ENCODE peak calls at places on chromosomes 12 and 14, in seven cellular contexts. F is osteoblast; L is left lung; P is aorta; Z is CD8-positive, alpha-beta memory T cell; H is GM23338; V is fibroblast of lung. X is an unnamed sample.

GRCh38 chr12:15596174-15596573 is 193.0 kb downstream of the EPS8 start:
- DNase-seq in F (no peak), L (no peak), P (no peak), Z (no peak), H (no peak), V (no peak), X (no peak)

GRCh38 chr12:49190317-49190716 is 1.4 kb upstream of the TUBA1A start:
- DNase-seq in F (no peak), L (no peak), P (no peak), Z (no peak), H (peak), V (no peak), X (no peak)

GRCh38 chr12:122851820-122852219 is 16.6 kb downstream of the HIP1R start:
- DNase-seq in F (peak), L (no peak), P (peak), Z (no peak), H (no peak), V (peak), X (peak)

GRCh38 chr12:14394317-14395058 is 29.0 kb downstream of the ATF7IP start:
- DNase-seq in F (peak), L (no peak), P (no peak), Z (no peak), H (peak), V (peak), X (peak)

GRCh38 chr12:117872521-117873169 is 96.1 kb downstream of the KSR2 start:
- DNase-seq in F (peak), L (no peak), P (no peak), Z (no peak), H (no peak), V (no peak), X (no peak)

GRCh38 chr12:26744042-26744626 is 88.9 kb downstream of the ITPR2 start:
- DNase-seq in F (no peak), L (no peak), P (no peak), Z (no peak), H (no peak), V (no peak), X (no peak)

GRCh38 chr12:102376251-102376747 is 104.1 kb downstream of the IGF1 start:
- DNase-seq in F (no peak), L (peak), P (no peak), Z (no peak), H (no peak), V (peak), X (no peak)

GRCh38 chr14:82146846-82147245 is 613.2 kb upstream of the SEL1L start:
- DNase-seq in F (no peak), L (no peak), P (no peak), Z (no peak), H (no peak), V (no peak), X (no peak)

GRCh38 chr12:79424109-79424721 is 266.5 kb downstream of the PAWR start:
- DNase-seq in F (peak), L (no peak), P (no peak), Z (no peak), H (no peak), V (peak), X (peak)

GRCh38 chr12:49043856-49044258 is 16.7 kb downstream of the KMT2D start:
- DNase-seq in F (peak), L (peak), P (peak), Z (peak), H (peak), V (peak), X (peak)

GRCh38 chr12:132209654-132210222 is 65.5 kb downstream of the NOC4L start:
- DNase-seq in F (no peak), L (no peak), P (no peak), Z (no peak), H (no peak), V (no peak), X (no peak)

GRCh38 chr12:26369588-26369987 is 174.2 kb downstream of the SSPN start:
- DNase-seq in F (peak), L (no peak), P (no peak), Z (no peak), H (peak), V (peak), X (peak)

GRCh38 chr14:65185859-65186258 is 83.5 kb upstream of the MAX start:
- DNase-seq in F (no peak), L (no peak), P (no peak), Z (no peak), H (no peak), V (no peak), X (no peak)

GRCh38 chr14:92877757-92878431 is 45.1 kb upstream of the CHGA start:
- DNase-seq in F (no peak), L (no peak), P (no peak), Z (no peak), H (peak), V (no peak), X (no peak)

GRCh38 chr14:51302319-51303030 is 62.4 kb downstream of the TMX1 start:
- DNase-seq in F (no peak), L (no peak), P (no peak), Z (no peak), H (no peak), V (peak), X (no peak)

GRCh38 chr14:31703056-31703455 is 141.9 kb downstream of the NUBPL start:
- DNase-seq in F (no peak), L (no peak), P (no peak), Z (no peak), H (no peak), V (no peak), X (no peak)

GRCh38 chr14:26963696-26964095 is 365.9 kb upstream of the NOVA1 start:
- DNase-seq in F (peak), L (no peak), P (no peak), Z (no peak), H (no peak), V (peak), X (no peak)

GRCh38 chr12:104596128-104596799 is 139.5 kb downstream of the CHST11 start:
- DNase-seq in F (peak), L (no peak), P (no peak), Z (no peak), H (no peak), V (peak), X (no peak)

GRCh38 chr12:125143491-125143890 is 78.3 kb downstream of the AACS start:
- DNase-seq in F (no peak), L (no peak), P (peak), Z (no peak), H (no peak), V (peak), X (no peak)
- H3K27ac ChIP-seq in F (no peak), L (no peak), P (no peak), Z (no peak), H (peak), V (no peak), X (no peak)

GRCh38 chr14:88616697-88617096 is 53.9 kb downstream of the ZC3H14 start:
- DNase-seq in F (no peak), L (no peak), P (no peak), Z (no peak), H (no peak), V (no peak), X (peak)

GRCh38 chr14:88618476-88618875 is 55.6 kb downstream of the ZC3H14 start:
- DNase-seq in F (no peak), L (no peak), P (no peak), Z (no peak), H (peak), V (no peak), X (no peak)

GRCh38 chr14:88614218-88614907 is 51.5 kb downstream of the ZC3H14 start:
- DNase-seq in F (no peak), L (no peak), P (no peak), Z (no peak), H (no peak), V (peak), X (peak)

GRCh38 chr14:88621090-88621489 is 58.3 kb downstream of the ZC3H14 start:
- DNase-seq in F (no peak), L (no peak), P (no peak), Z (no peak), H (no peak), V (peak), X (no peak)

DNA sequence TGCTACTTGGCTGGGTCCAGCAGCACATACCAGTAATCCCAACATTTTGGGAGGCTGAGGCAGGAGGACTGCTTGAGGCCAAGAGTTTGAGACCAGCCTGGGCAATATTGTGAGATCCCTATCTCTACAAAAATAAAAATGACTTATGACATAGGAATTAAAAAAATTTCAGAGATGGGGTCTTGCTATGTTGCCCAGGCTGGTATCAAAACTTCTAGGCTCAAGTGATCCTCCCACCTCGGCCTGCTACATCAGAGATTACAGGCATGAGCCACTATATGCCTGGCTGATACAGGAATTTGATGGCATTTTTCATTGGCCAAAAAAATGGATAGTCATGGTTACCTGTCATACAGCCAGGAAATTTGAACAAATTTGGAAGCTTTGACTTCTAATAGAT is 54.6 kb downstream of the ZC3H14 start:
- DNase-seq in F (no peak), L (no peak), P (no peak), Z (no peak), H (no peak), V (no peak), X (no peak)
- H3K27ac ChIP-seq in F (no peak), L (no peak), P (no peak), Z (no peak), H (no peak), V (no peak), X (peak)

GRCh38 chr12:50933459-50934124 is 18.8 kb upstream of the HIGD1C start:
- DNase-seq in F (no peak), L (no peak), P (no peak), Z (no peak), H (no peak), V (peak), X (peak)
- H3K27ac ChIP-seq in F (no peak), L (peak), P (peak), Z (no peak), H (peak), V (no peak), X (peak)

DNA sequence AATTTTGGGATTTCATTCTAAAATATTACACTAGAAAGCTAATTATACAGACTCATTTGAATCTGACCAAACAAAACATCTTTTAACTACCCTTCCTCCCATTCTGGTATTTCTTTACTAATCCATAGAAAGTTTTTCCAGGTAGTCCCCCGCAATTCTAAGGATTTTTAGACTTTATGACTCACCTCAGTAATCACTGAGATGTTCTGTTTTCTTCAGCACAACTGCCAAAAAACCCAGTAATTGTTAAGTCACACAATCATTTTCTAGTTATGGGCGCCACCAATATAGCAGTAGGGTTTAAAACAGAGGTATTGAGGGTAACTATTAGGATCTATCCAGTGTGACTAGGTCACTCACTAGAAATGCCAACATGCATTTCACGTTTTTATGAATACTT is 1.6 kb upstream of the ARID4A start:
- DNase-seq in F (no peak), L (no peak), P (no peak), Z (no peak), H (no peak), V (no peak), X (peak)
- H3K27ac ChIP-seq in F (peak), L (peak), P (no peak), Z (peak), H (no peak), V (peak), X (peak)

GRCh38 chr12:1608783-1609119 is 14.4 kb upstream of the FBXL14 start:
- DNase-seq in F (no peak), L (no peak), P (no peak), Z (no peak), H (no peak), V (no peak), X (no peak)
- H3K27ac ChIP-seq in F (peak), L (peak), P (no peak), Z (no peak), H (no peak), V (no peak), X (no peak)

GRCh38 chr14:72716471-72716870 is 177.4 kb downstream of the DPF3 start:
- DNase-seq in F (no peak), L (no peak), P (no peak), Z (no peak), H (no peak), V (no peak), X (no peak)
- H3K27ac ChIP-seq in F (no peak), L (no peak), P (no peak), Z (no peak), H (no peak), V (no peak), X (no peak)

DNA sequence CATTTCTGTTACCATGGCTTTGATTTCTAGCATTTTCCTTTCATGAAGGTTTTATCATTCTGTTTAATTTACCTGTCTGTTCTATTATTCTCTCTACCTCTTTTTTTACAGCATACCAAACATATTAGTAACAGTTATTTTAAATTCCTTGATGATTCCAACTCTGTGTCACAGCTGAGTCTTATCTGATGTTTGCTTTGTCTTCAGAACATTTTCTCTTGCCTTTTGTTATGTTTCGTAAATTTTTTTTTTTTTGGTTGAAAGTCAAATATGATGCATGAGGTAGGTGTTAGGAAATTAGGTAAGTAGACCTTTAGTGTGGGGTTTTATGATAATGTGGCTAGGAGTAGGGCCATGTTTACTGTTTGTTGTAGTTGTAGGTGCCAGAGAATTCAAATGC is 496.4 kb downstream of the FOXG1 start:
- DNase-seq in F (no peak), L (no peak), P (no peak), Z (no peak), H (no peak), V (no peak), X (no peak)
- H3K27ac ChIP-seq in F (no peak), L (no peak), P (no peak), Z (no peak), H (no peak), V (no peak), X (no peak)

GRCh38 chr12:109716092-109716479 is 2.5 kb downstream of the FAM222A start:
- DNase-seq in F (peak), L (no peak), P (peak), Z (no peak), H (no peak), V (no peak), X (no peak)
- H3K27ac ChIP-seq in F (no peak), L (no peak), P (no peak), Z (no peak), H (no peak), V (no peak), X (no peak)